ENCODE peak calls at places on chromosomes 12 and 14, in four cellular contexts. One of them, this sample, is unnamed.

GRCh38 chr14:104318558-104319488 is 180.4 kb downstream of the KIF26A start:
- DNase-seq in heart right ventricle: peak
- DNase-seq in HEK293T: no peak
- DNase-seq in A549: no peak
- DNase-seq in this sample: no peak

GRCh38 chr12:95582230-95583058 is 31.2 kb upstream of the USP44 start:
- DNase-seq in HEK293T: peak
- DNase-seq in A549: peak
- DNase-seq in heart right ventricle: no peak
- DNase-seq in this sample: no peak

GRCh38 chr12:29971431-29971830 is 187.7 kb upstream of the TMTC1 start:
- DNase-seq in heart right ventricle: no peak
- DNase-seq in A549: no peak
- DNase-seq in HEK293T: no peak
- DNase-seq in this sample: no peak

GRCh38 chr12:28189774-28190320 is 409 bp upstream of the CCDC91 start:
- DNase-seq in HEK293T: no peak
- DNase-seq in heart right ventricle: no peak
- DNase-seq in A549: peak
- DNase-seq in this sample: no peak

GRCh38 chr12:127363392-127363791 is 903.6 kb upstream of the TMEM132C start:
- DNase-seq in heart right ventricle: no peak
- DNase-seq in HEK293T: no peak
- DNase-seq in A549: no peak
- DNase-seq in this sample: no peak

GRCh38 chr12:91357381-91357780 is 174.8 kb upstream of the DCN start:
- DNase-seq in HEK293T: no peak
- DNase-seq in heart right ventricle: no peak
- DNase-seq in A549: no peak
- DNase-seq in this sample: no peak

GRCh38 chr12:19994970-19995369 is 373.4 kb upstream of the PDE3A start:
- DNase-seq in A549: no peak
- DNase-seq in HEK293T: no peak
- DNase-seq in heart right ventricle: no peak
- DNase-seq in this sample: no peak

GRCh38 chr12:116600959-116601358 is 41.8 kb downstream of the MAP1LC3B2 start:
- DNase-seq in A549: no peak
- DNase-seq in heart right ventricle: no peak
- DNase-seq in HEK293T: no peak
- DNase-seq in this sample: no peak

GRCh38 chr12:121815221-121815620 is 11.4 kb downstream of the SETD1B start:
- DNase-seq in A549: no peak
- DNase-seq in HEK293T: no peak
- DNase-seq in heart right ventricle: no peak
- DNase-seq in this sample: no peak

GRCh38 chr12:106645074-106645421 is 62.2 kb downstream of the RFX4 start:
- DNase-seq in HEK293T: no peak
- DNase-seq in heart right ventricle: peak
- DNase-seq in A549: no peak
- DNase-seq in this sample: no peak

GRCh38 chr12:129719426-129719825 is 184.4 kb downstream of the TMEM132D start:
- DNase-seq in A549: no peak
- DNase-seq in heart right ventricle: no peak
- DNase-seq in HEK293T: no peak
- DNase-seq in this sample: no peak

GRCh38 chr12:726281-727140 is 25.9 kb upstream of the WNK1 start:
- DNase-seq in HEK293T: no peak
- DNase-seq in A549: peak
- DNase-seq in heart right ventricle: no peak
- DNase-seq in this sample: no peak

GRCh38 chr14:69682607-69683263 is 71.3 kb downstream of the SUSD6 start:
- DNase-seq in HEK293T: no peak
- DNase-seq in heart right ventricle: no peak
- DNase-seq in A549: no peak
- DNase-seq in this sample: no peak

GRCh38 chr12:13161172-13161571 is 35.4 kb upstream of the EMP1 start:
- DNase-seq in A549: no peak
- DNase-seq in HEK293T: no peak
- DNase-seq in heart right ventricle: no peak
- DNase-seq in this sample: no peak

GRCh38 chr12:57592551-57593165 is 1.7 kb downstream of the PIP4K2C start:
- DNase-seq in A549: no peak
- DNase-seq in HEK293T: no peak
- DNase-seq in heart right ventricle: no peak
- DNase-seq in this sample: no peak

GRCh38 chr12:126784328-126784921 is 1482.5 kb upstream of the TMEM132C start:
- DNase-seq in HEK293T: peak
- DNase-seq in heart right ventricle: peak
- DNase-seq in A549: peak
- DNase-seq in this sample: no peak

GRCh38 chr12:26921886-26922285 is 15.9 kb downstream of the INTS13 start:
- DNase-seq in HEK293T: no peak
- DNase-seq in A549: no peak
- DNase-seq in heart right ventricle: no peak
- DNase-seq in this sample: no peak

GRCh38 chr12:30847259-30847658 is 79.3 kb upstream of the TSPAN11 start:
- DNase-seq in A549: no peak
- DNase-seq in HEK293T: no peak
- DNase-seq in heart right ventricle: no peak
- DNase-seq in this sample: no peak

GRCh38 chr14:24659916-24660570 is 26.1 kb upstream of the GZMB start:
- DNase-seq in HEK293T: no peak
- DNase-seq in heart right ventricle: no peak
- DNase-seq in A549: no peak
- DNase-seq in this sample: no peak

This sample was measured in GM12892.